ENCODE peak calls at places on chromosomes 16 and 17, in ten cellular contexts. E, T, I, O, M, A, D, W, V and C are unnamed samples.

GRCh38 chr16:58510097-58510775 is 5.1 kb upstream of the SETD6 start:
- DNase-seq in V (no peak), E (no peak), A (no peak), W (peak; percentile 20), O (no peak), I (no peak), D (no peak), T (no peak), M (no peak), C (no peak)

GRCh38 chr17:57243171-57243622 is 13.1 kb upstream of the MSI2 start:
- DNase-seq in I (peak; percentile 88), E (peak; percentile 63), D (peak; percentile 79), W (peak; percentile 73), A (peak; percentile 71), O (peak; percentile 59), M (peak; percentile 58), T (peak; percentile 83), V (no peak), C (peak; percentile 93)

GRCh38 chr16:1542166-1542500 is 8.7 kb downstream of the TMEM204 start:
- DNase-seq in W (no peak), T (no peak), V (no peak), D (no peak), O (no peak), M (no peak), I (no peak), A (no peak), E (no peak), C (no peak)

GRCh38 chr16:48330847-48331204 is 54.4 kb downstream of the SIAH1 start:
- DNase-seq in I (no peak), T (no peak), D (no peak), V (no peak), M (no peak), A (no peak), E (no peak), O (no peak), W (no peak), C (no peak)

GRCh38 chr17:61393550-61393903 is 6.1 kb upstream of the TBX2 start:
- DNase-seq in A (no peak), E (no peak), M (no peak), I (no peak), O (no peak), T (peak; percentile 47), V (no peak), D (no peak), W (no peak), C (peak; percentile 81)

GRCh38 chr16:17380613-17381012 is 90.1 kb downstream of the XYLT1 start:
- DNase-seq in M (no peak), V (no peak), D (no peak), W (no peak), E (no peak), I (no peak), O (no peak), T (no peak), A (no peak), C (no peak)

GRCh38 chr17:17837966-17838962 is 1.5 kb upstream of the SREBF1 start:
- DNase-seq in E (peak; percentile 89), D (peak; percentile 64), W (no peak), A (peak; percentile 75), T (peak; percentile 86), V (no peak), O (peak; percentile 80), I (peak; percentile 77), M (peak; percentile 63), C (peak; percentile 93)

GRCh38 chr16:89956511-89957213 is 8.1 kb downstream of the DEF8 start:
- DNase-seq in W (no peak), V (no peak), D (no peak), T (no peak), O (no peak), E (no peak), A (no peak), I (no peak), M (no peak), C (no peak)

GRCh38 chr16:152141-153128 is at the start of gene HBZ:
- DNase-seq in A (no peak), I (no peak), V (no peak), M (no peak), D (no peak), O (no peak), W (no peak), E (no peak), T (no peak), C (no peak)

GRCh38 chr17:81043725-81044427 is 8.9 kb downstream of the BAIAP2 start:
- DNase-seq in W (peak; percentile 76), T (peak; percentile 89), M (peak; percentile 46), I (peak; percentile 50), D (no peak), E (no peak), V (no peak), A (peak; percentile 71), O (peak; percentile 78), C (peak; percentile 89)

GRCh38 chr16:29675811-29676643 is 3.0 kb upstream of the QPRT start:
- DNase-seq in T (peak; percentile 31), O (no peak), D (no peak), V (no peak), W (no peak), A (peak; percentile 24), I (peak; percentile 37), E (no peak), M (no peak), C (peak; percentile 74)

GRCh38 chr17:79842656-79843474 is 3.6 kb upstream of the CBX4 start:
- DNase-seq in A (no peak), O (no peak), D (peak; percentile 32), I (no peak), W (no peak), E (no peak), T (peak; percentile 34), V (no peak), M (no peak), C (peak; percentile 76)

GRCh38 chr17:79845601-79845949 is 6.3 kb upstream of the CBX4 start:
- DNase-seq in W (no peak), V (no peak), A (no peak), E (no peak), T (no peak), M (no peak), O (no peak), D (peak; percentile 57), I (peak; percentile 55), C (no peak)

GRCh38 chr17:79843475-79843916 is 4.3 kb upstream of the CBX4 start:
- DNase-seq in A (no peak), T (no peak), M (no peak), W (no peak), V (no peak), I (no peak), E (no peak), O (no peak), D (peak; percentile 41), C (peak; percentile 74)

GRCh38 chr17:79844869-79845600 is 5.8 kb upstream of the CBX4 start:
- DNase-seq in V (no peak), D (peak; percentile 68), E (peak; percentile 46), O (no peak), T (peak; percentile 63), I (peak; percentile 92), M (no peak), A (no peak), W (peak; percentile 60), C (peak; percentile 92)

GRCh38 chr17:79843917-79844815 is 4.9 kb upstream of the CBX4 start:
- DNase-seq in A (no peak), O (peak; percentile 66), V (no peak), T (peak; percentile 68), D (peak; percentile 69), M (no peak), W (peak; percentile 70), E (peak; percentile 71), I (peak; percentile 73), C (peak; percentile 89)
- H3K27ac ChIP-seq in A (no peak overlapping the region), O (peak overlapping the region; percentile 35), V (peak overlapping the region; percentile 72), T (no peak overlapping the region), D (peak overlapping the region; percentile 33), M (peak overlapping the region; percentile 29), W (peak overlapping the region; percentile 78), E (no peak overlapping the region), I (peak overlapping the region; percentile 94), C (no peak overlapping the region)

GRCh38 chr16:50567651-50568050 is 19.5 kb downstream of the NKD1 start:
- DNase-seq in O (no peak), I (no peak), V (no peak), W (no peak), A (no peak), D (no peak), M (no peak), T (no peak), E (no peak), C (no peak)
- H3K4me3 ChIP-seq in O (no peak overlapping the region), I (no peak overlapping the region), V (no peak overlapping the region), W (no peak overlapping the region), A (no peak overlapping the region), D (no peak overlapping the region), M (no peak overlapping the region), T (no peak overlapping the region), E (no peak overlapping the region), C (no peak overlapping the region)

GRCh38 chr17:51640108-51640622 is 379.8 kb downstream of the UTP18 start:
- DNase-seq in I (peak; percentile 84), E (no peak), O (no peak), V (no peak), M (no peak), A (peak; percentile 22), W (no peak), D (no peak), T (peak; percentile 93), C (peak; percentile 93)
- TF ChIP-seq CTCF in I (peak; percentile 55), E (peak; percentile 44), O (no peak), V (no peak), M (no peak), A (peak; percentile 75), W (no peak), D (no peak), T (peak; percentile 76), C (peak; percentile 86)

GRCh38 chr16:70605284-70605659 is 41.1 kb upstream of the IL34 start:
- DNase-seq in E (no peak), O (no peak), I (no peak), M (no peak), A (no peak), T (no peak), D (no peak), W (no peak), V (no peak), C (no peak)

GRCh38 chr16:70610273-70611223 is 35.8 kb upstream of the IL34 start:
- DNase-seq in D (peak; percentile 43), A (no peak), E (peak; percentile 57), T (no peak), W (no peak), O (no peak), V (no peak), I (no peak), M (no peak), C (no peak)

GRCh38 chr16:70611224-70611598 is 35.1 kb upstream of the IL34 start:
- DNase-seq in D (no peak), M (no peak), T (no peak), W (no peak), I (no peak), V (no peak), E (no peak), A (no peak), O (no peak), C (peak; percentile 77)

GRCh38 chr16:70611785-70612303 is 34.5 kb upstream of the IL34 start:
- DNase-seq in E (no peak), W (no peak), T (no peak), A (no peak), I (no peak), D (no peak), M (no peak), V (no peak), O (no peak), C (no peak)

DNA sequence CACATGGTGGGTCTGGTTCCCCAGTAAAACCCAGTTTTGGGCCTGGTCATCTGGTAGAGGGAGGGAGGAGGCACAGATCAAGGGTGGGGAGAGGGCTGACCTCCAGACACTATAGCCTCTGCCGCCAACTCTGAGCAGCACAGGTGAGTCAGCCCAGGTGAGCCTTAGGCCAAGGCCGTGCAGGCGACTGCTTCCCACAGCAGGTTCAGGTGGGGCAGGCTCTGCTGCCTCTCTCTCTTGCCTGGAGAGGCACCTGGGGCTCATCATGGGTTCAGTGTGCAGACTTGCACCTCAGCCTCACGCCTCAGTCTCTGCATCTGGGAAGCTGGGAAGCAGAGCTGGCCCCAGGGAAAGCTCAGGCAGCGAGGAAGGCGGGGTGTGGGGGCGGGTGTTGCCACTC is 37.8 kb upstream of the IL34 start:
- DNase-seq in O (no peak), A (no peak), E (no peak), I (no peak), M (no peak), D (no peak), V (no peak), T (peak; percentile 46), W (no peak), C (peak; percentile 66)
- H3K27ac ChIP-seq in O (no peak overlapping the region), A (no peak overlapping the region), E (no peak overlapping the region), I (no peak overlapping the region), M (no peak overlapping the region), D (no peak overlapping the region), V (peak overlapping the region; percentile 77), T (no peak overlapping the region), W (no peak overlapping the region), C (no peak overlapping the region)